ENCODE peak calls at places on chromosomes 6 and 20, in five cellular contexts. W, O, I, Q and C are unnamed samples.

GRCh38 chr20:23159256-23159922 is 73.3 kb upstream of the CD93 start:
- DNase-seq in W (no peak), O (no peak), I (no peak), Q (no peak), C (no peak)

GRCh38 chr20:44208770-44209169 is 1.8 kb downstream of the OSER1 start:
- DNase-seq in W (no peak), O (peak), I (no peak), Q (no peak), C (peak)

GRCh38 chr20:32476684-32477593 is 108.2 kb downstream of the NOL4L start:
- DNase-seq in W (no peak), O (no peak), I (no peak), Q (no peak), C (no peak)

GRCh38 chr20:62755817-62756724 is 40.2 kb upstream of the MRGBP start:
- DNase-seq in W (no peak), O (no peak), I (no peak), Q (no peak), C (no peak)

GRCh38 chr6:18465410-18466154 is 78.4 kb downstream of the RNF144B start:
- DNase-seq in W (no peak), O (no peak), I (no peak), Q (no peak), C (no peak)

GRCh38 chr6:124132256-124132655 is 328.6 kb downstream of the NKAIN2 start:
- DNase-seq in W (no peak), O (peak), I (peak), Q (no peak), C (no peak)

GRCh38 chr6:44503471-44503870 is 116.0 kb downstream of the CDC5L start:
- DNase-seq in W (no peak), O (no peak), I (no peak), Q (no peak), C (no peak)

GRCh38 chr6:170049641-170050491 is 241.0 kb downstream of the DLL1 start:
- DNase-seq in W (peak), O (peak), I (no peak), Q (no peak), C (peak)

GRCh38 chr6:151239603-151240035 is at the start of gene AKAP12:
- DNase-seq in W (peak), O (no peak), I (no peak), Q (peak), C (no peak)

GRCh38 chr6:141203902-141204575 is 928.7 kb upstream of the GJE1 start:
- DNase-seq in W (no peak), O (peak), I (no peak), Q (no peak), C (no peak)

GRCh38 chr20:354298-354977 is 7.5 kb downstream of the NRSN2 start:
- DNase-seq in W (peak), O (peak), I (peak), Q (peak), C (peak)

GRCh38 chr20:18057106-18057993 is at the start of gene OVOL2:
- DNase-seq in W (no peak), O (no peak), I (peak), Q (peak), C (peak)

GRCh38 chr6:45156075-45156474 is 172.1 kb upstream of the RUNX2 start:
- DNase-seq in W (no peak), O (no peak), I (no peak), Q (no peak), C (peak)

GRCh38 chr20:38294334-38294592 is 9.7 kb upstream of the BPI start:
- DNase-seq in W (no peak), O (no peak), I (no peak), Q (no peak), C (no peak)

GRCh38 chr6:121305957-121306607 is 28.2 kb downstream of the TBC1D32 start:
- DNase-seq in W (peak), O (peak), I (peak), Q (no peak), C (peak)

GRCh38 chr6:102197211-102197610 is 803.7 kb downstream of the GRIK2 start:
- DNase-seq in W (no peak), O (no peak), I (no peak), Q (no peak), C (peak)

GRCh38 chr6:5260111-5260620 is 584 bp downstream of the LYRM4 start:
- DNase-seq in W (peak), O (peak), I (peak), Q (peak), C (peak)

GRCh38 chr6:30394139-30394538 is 49.2 kb downstream of the RPP21 start:
- DNase-seq in W (no peak), O (no peak), I (peak), Q (no peak), C (no peak)

GRCh38 chr20:5524886-5525285 is 208.1 kb upstream of the PROKR2 start:
- DNase-seq in W (no peak), O (no peak), I (no peak), Q (no peak), C (no peak)

GRCh38 chr6:13870185-13870584 is 54.6 kb upstream of the RNF182 start:
- DNase-seq in W (no peak), O (no peak), I (no peak), Q (no peak), C (no peak)

GRCh38 chr6:13014551-13015378 is 298.2 kb downstream of the PHACTR1 start:
- DNase-seq in W (no peak), O (no peak), I (no peak), Q (no peak), C (no peak)